ENCODE peak calls at places on chromosomes 11 and 22, in ten cellular contexts. J, O, X, V, N, P, H, C, K and Q are unnamed samples.

GRCh38 chr11:129881570-129882170 is 13.7 kb downstream of the NFRKB start:
- DNase-seq in J (peak; percentile 63), O (no peak), X (peak; percentile 17), V (no peak), N (no peak), P (no peak), H (peak; percentile 51), C (peak; percentile 21), K (peak; percentile 89), Q (no peak)

GRCh38 chr11:61833478-61833877 is 5.4 kb downstream of the FADS2 start:
- DNase-seq in J (no peak), O (no peak), X (no peak), V (no peak), N (no peak), P (no peak), H (no peak), C (no peak), K (no peak), Q (no peak)

GRCh38 chr11:79054636-79055035 is 386.2 kb downstream of the TENM4 start:
- DNase-seq in J (no peak), O (no peak), X (peak; percentile 87), V (no peak), N (peak; percentile 76), P (no peak), H (no peak), C (peak; percentile 87), K (no peak), Q (peak; percentile 37)

GRCh38 chr11:36304349-36304748 is 8.3 kb downstream of the PRR5L start:
- DNase-seq in J (no peak), O (no peak), X (no peak), V (no peak), N (no peak), P (no peak), H (no peak), C (peak; percentile 20), K (no peak), Q (no peak)

GRCh38 chr11:33936745-33937612 is 45.1 kb upstream of the LMO2 start:
- DNase-seq in J (no peak), O (peak; percentile 88), X (peak; percentile 29), V (peak; percentile 82), N (peak; percentile 86), P (no peak), H (no peak), C (peak; percentile 55), K (no peak), Q (no peak)

GRCh38 chr11:132054822-132055221 is 684.4 kb downstream of the NTM start:
- DNase-seq in J (no peak), O (no peak), X (peak; percentile 63), V (no peak), N (peak; percentile 99), P (no peak), H (no peak), C (peak; percentile 89), K (no peak), Q (peak; percentile 61)

GRCh38 chr11:85086511-85087284 is 540.4 kb downstream of the DLG2 start:
- DNase-seq in J (no peak), O (no peak), X (no peak), V (no peak), N (peak; percentile 35), P (no peak), H (no peak), C (peak; percentile 52), K (no peak), Q (peak; percentile 4)

GRCh38 chr11:133362921-133363320 is 169.4 kb downstream of the OPCML start:
- DNase-seq in J (no peak), O (no peak), X (no peak), V (no peak), N (no peak), P (peak; percentile 90), H (no peak), C (no peak), K (no peak), Q (no peak)

GRCh38 chr11:69253028-69253427 is 40.9 kb upstream of the MYEOV start:
- DNase-seq in J (no peak), O (no peak), X (peak; percentile 51), V (no peak), N (peak; percentile 62), P (no peak), H (no peak), C (peak; percentile 73), K (no peak), Q (peak; percentile 23)

GRCh38 chr11:16780698-16781550 is 42.5 kb downstream of the C11orf58 start:
- DNase-seq in J (no peak), O (peak; percentile 59), X (no peak), V (no peak), N (no peak), P (no peak), H (no peak), C (no peak), K (no peak), Q (no peak)

GRCh38 chr11:9263840-9264380 is 1.2 kb downstream of the DENND5A start:
- DNase-seq in J (peak; percentile 24), O (no peak), X (peak; percentile 48), V (no peak), N (no peak), P (no peak), H (peak; percentile 39), C (peak; percentile 30), K (no peak), Q (no peak)

GRCh38 chr22:33271390-33272161 is 213.4 kb upstream of the SYN3 start:
- DNase-seq in J (peak; percentile 99), O (peak; percentile 90), X (peak; percentile 7), V (peak; percentile 62), N (peak; percentile 32), P (no peak), H (no peak), C (peak; percentile 13), K (no peak), Q (no peak)

GRCh38 chr11:125554038-125554437 is 15.2 kb upstream of the EI24 start:
- DNase-seq in J (no peak), O (no peak), X (no peak), V (no peak), N (no peak), P (no peak), H (no peak), C (no peak), K (no peak), Q (no peak)

GRCh38 chr22:38406617-38407016 is 48.4 kb downstream of the KCNJ4 start:
- DNase-seq in J (no peak), O (no peak), X (peak; percentile 69), V (no peak), N (no peak), P (no peak), H (no peak), C (peak; percentile 26), K (no peak), Q (peak; percentile 20)

GRCh38 chr11:62602141-62603071 is 741 bp upstream of the MTA2 start:
- DNase-seq in J (no peak), O (peak; percentile 89), X (peak; percentile 70), V (peak; percentile 65), N (no peak), P (no peak), H (no peak), C (peak; percentile 46), K (peak; percentile 88), Q (no peak)

DNA sequence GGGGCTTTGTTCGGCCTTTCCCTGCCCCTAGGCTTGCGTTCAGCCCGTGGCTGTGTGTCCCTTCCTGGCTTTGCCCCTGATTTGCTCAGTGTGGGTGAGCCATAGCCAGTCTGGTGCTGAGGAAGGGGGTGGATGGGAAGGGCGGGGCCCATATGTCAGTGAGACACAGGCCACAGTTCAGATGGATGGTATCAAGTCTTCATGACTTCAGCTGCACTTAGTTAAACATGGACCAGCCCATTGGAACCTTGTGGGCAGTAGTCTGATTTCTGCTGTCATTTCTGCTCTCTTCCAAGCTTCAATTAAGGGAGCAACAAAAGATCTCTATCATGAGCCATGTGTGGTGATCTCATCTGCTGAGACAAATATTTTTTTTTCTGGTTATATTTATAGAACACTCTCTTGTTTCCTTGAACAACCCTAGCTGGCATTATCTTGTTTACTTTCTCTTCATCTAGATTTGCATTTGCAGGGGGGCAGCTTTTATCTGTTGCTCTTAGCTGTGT is 21.6 kb upstream of the PEX26 start:
- DNase-seq in J (peak; percentile 64), O (no peak), X (peak; percentile 82), V (no peak), N (peak; percentile 80), P (no peak), H (no peak), C (peak; percentile 76), K (no peak), Q (no peak)
- H3K4me3 ChIP-seq in J (peak overlapping the region; percentile 50), O (no peak overlapping the region), X (no peak overlapping the region), V (no peak overlapping the region), N (no peak overlapping the region), P (no peak overlapping the region), H (no peak overlapping the region), C (no peak overlapping the region), K (no peak overlapping the region), Q (no peak overlapping the region)

GRCh38 chr11:114610984-114611944 is 15.7 kb upstream of the NXPE4 start:
- DNase-seq in J (no peak), O (no peak), X (peak; percentile 1), V (no peak), N (no peak), P (peak; percentile 39), H (no peak), C (peak; percentile 5), K (peak; percentile 9), Q (no peak)
- H3K9me3 ChIP-seq in J (peaks cover 26% of the 10 kb centered on the region), O (peaks cover 3% of the 10 kb centered on the region), X (no peaks in the 10 kb centered on the region), V (no peaks in the 10 kb centered on the region), N (peaks cover 23% of the 10 kb centered on the region), P (no peaks in the 10 kb centered on the region), H (no peaks in the 10 kb centered on the region), C (no peaks in the 10 kb centered on the region), K (peaks cover 95% of the 10 kb centered on the region), Q (no peaks in the 10 kb centered on the region)

GRCh38 chr11:45093761-45094455 is 52.5 kb upstream of the PRDM11 start:
- DNase-seq in J (no peak), O (no peak), X (no peak), V (no peak), N (no peak), P (no peak), H (no peak), C (no peak), K (peak; percentile 45), Q (no peak)

GRCh38 chr11:45089845-45090499 is 56.5 kb upstream of the PRDM11 start:
- DNase-seq in J (peak; percentile 37), O (no peak), X (peak; percentile 72), V (no peak), N (peak; percentile 51), P (no peak), H (no peak), C (peak; percentile 37), K (peak; percentile 78), Q (no peak)

GRCh38 chr11:45092901-45093760 is 53.3 kb upstream of the PRDM11 start:
- DNase-seq in J (no peak), O (no peak), X (peak; percentile 80), V (no peak), N (peak; percentile 98), P (no peak), H (no peak), C (peak; percentile 85), K (peak; percentile 38), Q (no peak)

GRCh38 chr11:45090607-45091006 is 55.8 kb upstream of the PRDM11 start:
- DNase-seq in J (no peak), O (no peak), X (no peak), V (no peak), N (no peak), P (no peak), H (no peak), C (no peak), K (no peak), Q (no peak)

GRCh38 chr11:45091563-45092392 is 54.7 kb upstream of the PRDM11 start:
- DNase-seq in J (no peak), O (no peak), X (peak; percentile 70), V (no peak), N (peak; percentile 33), P (no peak), H (no peak), C (no peak), K (peak; percentile 90), Q (no peak)
- H3K27ac ChIP-seq in J (no peak overlapping the region), O (peak overlapping the region; percentile 68), X (peak overlapping the region; percentile 23), V (no peak overlapping the region), N (no peak overlapping the region), P (peak overlapping the region; percentile 8), H (no peak overlapping the region), C (peak overlapping the region; percentile 2), K (no peak overlapping the region), Q (no peak overlapping the region)

GRCh38 chr11:605286-606129 is 10.2 kb downstream of the IRF7 start:
- DNase-seq in J (no peak), O (no peak), X (no peak), V (no peak), N (no peak), P (no peak), H (no peak), C (no peak), K (no peak), Q (no peak)
- H3K4me3 ChIP-seq in J (no peak overlapping the region), O (no peak overlapping the region), X (no peak overlapping the region), V (no peak overlapping the region), N (no peak overlapping the region), P (no peak overlapping the region), H (no peak overlapping the region), C (no peak overlapping the region), K (no peak overlapping the region), Q (no peak overlapping the region)